ENCODE peak calls at places on chromosomes 4 and X, in eight cellular contexts. W is sigmoid colon, S is AG10803, R is endodermal cell, U is GM12865, G is lower leg skin, D is H1, C is neuronal stem cell. L is an unnamed sample.

GRCh38 chr4:165403667-165404066 is 24.9 kb downstream of the CPE start:
- DNase-seq in W (no peak), S (no peak), R (peak), U (no peak), G (no peak), D (no peak), C (no peak), L (no peak)

GRCh38 chrX:109299091-109299490 is 182.8 kb downstream of the GUCY2F start:
- DNase-seq in W (no peak), S (peak), R (no peak), U (no peak), G (no peak), D (no peak), C (no peak), L (no peak)

GRCh38 chr4:13701937-13702446 is 74.5 kb upstream of the BOD1L1 start:
- DNase-seq in W (no peak), S (peak), R (no peak), U (no peak), G (no peak), D (no peak), C (no peak), L (peak)

GRCh38 chr4:3328814-3329663 is 36.2 kb downstream of the RGS12 start:
- DNase-seq in W (no peak), S (no peak), R (peak), U (no peak), G (peak), D (peak), C (no peak), L (no peak)

GRCh38 chrX:150844016-150844415 is 54.5 kb downstream of the CD99L2 start:
- DNase-seq in W (no peak), S (no peak), R (no peak), U (no peak), G (no peak), D (no peak), C (no peak), L (no peak)

GRCh38 chrX:47539860-47540259 is 21.1 kb upstream of the ARAF start:
- DNase-seq in W (no peak), S (no peak), R (no peak), U (no peak), G (no peak), D (no peak), C (no peak), L (no peak)

GRCh38 chr4:2806392-2807355 is 13.8 kb downstream of the SH3BP2 start:
- DNase-seq in W (peak), S (peak), R (no peak), U (no peak), G (no peak), D (no peak), C (no peak), L (peak)

GRCh38 chr4:102736636-102737549 is 23.9 kb downstream of the MANBA start:
- DNase-seq in W (no peak), S (peak), R (peak), U (no peak), G (no peak), D (no peak), C (no peak), L (no peak)

GRCh38 chr4:149932188-149932587 is 116.5 kb upstream of the IQCM start:
- DNase-seq in W (no peak), S (no peak), R (no peak), U (no peak), G (no peak), D (no peak), C (no peak), L (no peak)

GRCh38 chr4:181962321-181962720 is 280.9 kb upstream of the TENM3 start:
- DNase-seq in W (no peak), S (peak), R (no peak), U (no peak), G (no peak), D (no peak), C (no peak), L (peak)

GRCh38 chr4:53974561-53974960 is 89.8 kb downstream of the CHIC2 start:
- DNase-seq in W (no peak), S (peak), R (no peak), U (peak), G (no peak), D (no peak), C (no peak), L (peak)

GRCh38 chr4:10083331-10083769 is 33.2 kb downstream of the WDR1 start:
- DNase-seq in W (peak), S (no peak), R (no peak), U (no peak), G (peak), D (no peak), C (no peak), L (no peak)

GRCh38 chrX:318739-319578 is at the start of gene GTPBP6:
- DNase-seq in W (peak), S (peak), R (peak), U (peak), G (peak), D (peak), C (peak), L (peak)

GRCh38 chr4:123824524-123824923 is 427.9 kb downstream of the SPRY1 start:
- DNase-seq in W (no peak), S (no peak), R (no peak), U (no peak), G (no peak), D (no peak), C (no peak), L (peak)

GRCh38 chrX:11461181-11462001 is 168.2 kb downstream of the AMELX start:
- DNase-seq in W (no peak), S (peak), R (no peak), U (peak), G (no peak), D (no peak), C (no peak), L (peak)

GRCh38 chr4:57373971-57374370 is 263.8 kb upstream of the IGFBP7 start:
- DNase-seq in W (no peak), S (no peak), R (no peak), U (no peak), G (no peak), D (no peak), C (no peak), L (no peak)

GRCh38 chr4:20254517-20255250 is 3.0 kb downstream of the SLIT2 start:
- DNase-seq in W (peak), S (peak), R (peak), U (no peak), G (peak), D (no peak), C (peak), L (peak)

GRCh38 chr4:172809319-172809718 is 359.3 kb upstream of the GALNT7 start:
- DNase-seq in W (no peak), S (no peak), R (peak), U (no peak), G (no peak), D (peak), C (peak), L (no peak)

GRCh38 chr4:153039542-153040185 is 103.5 kb downstream of the FHDC1 start:
- DNase-seq in W (no peak), S (no peak), R (no peak), U (no peak), G (no peak), D (no peak), C (no peak), L (no peak)

GRCh38 chr4:172980178-172980577 is 188.4 kb upstream of the GALNT7 start:
- DNase-seq in W (no peak), S (no peak), R (no peak), U (no peak), G (no peak), D (no peak), C (no peak), L (no peak)

DNA sequence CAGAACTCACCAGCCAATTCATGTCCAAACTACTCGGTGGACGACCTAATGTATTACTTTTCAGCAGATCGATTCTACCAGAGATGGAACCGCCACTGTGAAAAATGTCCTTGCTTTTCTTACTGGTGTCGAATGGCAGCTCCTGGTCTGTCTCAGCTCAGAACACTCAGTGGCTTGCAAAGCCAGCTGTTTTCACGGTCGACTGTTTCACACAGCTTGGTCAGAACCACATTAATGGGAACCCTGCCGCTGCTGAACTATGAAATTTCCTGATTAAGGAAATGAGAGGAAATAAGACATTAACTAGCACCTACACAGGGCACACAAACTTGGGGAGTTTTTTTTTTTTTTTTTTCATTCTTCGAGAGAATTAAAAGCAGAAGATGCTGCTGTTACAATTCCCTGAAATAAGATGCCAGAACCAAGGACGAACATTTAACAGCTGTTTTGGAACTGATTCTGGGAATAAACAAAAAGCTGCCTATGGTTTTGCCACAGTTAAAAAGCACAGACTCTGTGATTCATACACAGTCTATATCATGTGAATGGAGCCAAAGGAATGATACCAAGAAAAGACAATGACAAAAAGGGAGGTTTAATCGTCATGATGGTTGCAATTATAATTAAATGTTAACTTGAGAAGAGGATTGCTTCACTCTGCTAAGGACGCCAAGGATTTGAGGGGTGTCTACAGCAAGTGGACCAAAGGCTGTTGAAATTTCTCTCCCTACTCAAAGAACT is 31.3 kb downstream of the SUPT20HL2 start:
- DNase-seq in W (peak), S (peak), R (peak), U (peak), G (no peak), D (no peak), C (no peak), L (peak)
- H3K4me3 ChIP-seq in W (no peak), S (no peak), R (no peak), U (no peak), G (no peak), D (no peak), C (no peak), L (no peak)

DNA sequence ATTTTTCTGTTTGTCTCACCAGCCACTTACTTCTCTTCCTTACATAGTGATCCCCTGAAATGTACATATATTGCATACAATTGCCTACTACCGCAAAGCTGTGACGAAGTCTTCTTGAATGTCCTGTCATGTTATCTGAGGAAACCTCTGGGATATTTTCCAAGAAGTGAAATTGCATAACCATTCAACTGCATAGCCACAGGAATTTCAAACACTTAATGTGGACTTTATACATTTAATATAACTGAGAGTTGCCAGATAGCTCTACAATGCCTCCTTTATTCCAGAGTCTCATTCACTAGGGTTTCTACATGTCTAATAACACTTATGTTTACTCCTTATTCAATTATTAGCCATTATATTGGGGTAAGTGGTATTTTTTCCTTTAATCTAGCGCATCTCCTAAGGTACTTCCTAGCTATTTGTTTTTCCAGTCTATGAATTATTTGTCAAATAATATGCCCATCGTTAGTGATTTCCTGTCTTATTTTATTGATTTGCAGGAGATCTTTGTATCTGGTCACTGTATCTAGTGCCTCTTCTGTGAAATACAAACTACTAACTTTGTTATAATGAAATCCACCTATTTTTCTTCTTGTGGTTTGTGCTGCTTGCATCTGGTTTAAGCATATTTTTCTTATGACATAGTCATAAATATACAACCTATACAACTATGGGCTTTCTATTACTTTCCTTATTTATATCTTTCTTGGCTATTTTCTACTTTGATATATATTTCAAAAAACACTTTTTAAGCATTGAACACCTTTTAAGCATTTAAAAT is 69.2 kb upstream of the GRID2 start:
- DNase-seq in W (no peak), S (peak), R (no peak), U (no peak), G (no peak), D (no peak), C (no peak), L (peak)
- H3K4me3 ChIP-seq in W (no peak), S (no peak), R (no peak), U (no peak), G (no peak), D (no peak), C (no peak), L (peak)

DNA sequence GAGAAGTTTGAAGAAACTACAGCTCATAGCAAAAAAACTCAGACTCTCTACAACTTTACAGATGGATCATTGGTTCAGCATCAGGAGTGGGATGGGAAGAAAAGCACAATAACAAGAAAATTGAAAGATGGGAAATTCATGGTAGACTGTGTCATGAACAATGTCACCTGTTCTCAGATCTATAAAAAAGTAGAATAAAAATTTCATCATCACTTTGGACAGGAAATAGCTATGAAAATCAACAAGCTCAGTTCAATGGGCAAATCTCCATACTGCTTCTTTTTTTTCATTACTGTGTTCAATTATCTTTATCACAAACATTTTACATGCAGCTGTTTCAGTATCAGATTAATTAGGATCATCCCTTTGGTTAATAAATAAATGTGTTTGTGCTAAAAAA is 76.5 kb upstream of the RAPGEF2 start:
- DNase-seq in W (no peak), S (no peak), R (no peak), U (no peak), G (no peak), D (no peak), C (no peak), L (no peak)
- H3K4me3 ChIP-seq in W (no peak), S (no peak), R (no peak), U (no peak), G (no peak), D (no peak), C (no peak), L (no peak)

GRCh38 chr4:4694296-4694772 is 152.5 kb upstream of the STX18 start:
- DNase-seq in W (no peak), S (peak), R (peak), U (peak), G (no peak), D (peak), C (no peak), L (peak)
- H3K4me3 ChIP-seq in W (no peak), S (no peak), R (no peak), U (no peak), G (no peak), D (no peak), C (no peak), L (no peak)

GRCh38 chr4:128483041-128483440 is 195.4 kb upstream of the PGRMC2 start:
- DNase-seq in W (no peak), S (no peak), R (no peak), U (no peak), G (no peak), D (no peak), C (no peak), L (no peak)

GRCh38 chr4:128483816-128484215 is 196.2 kb upstream of the PGRMC2 start:
- DNase-seq in W (no peak), S (peak), R (no peak), U (no peak), G (no peak), D (no peak), C (no peak), L (peak)

GRCh38 chr4:128484896-128485295 is 197.3 kb upstream of the PGRMC2 start:
- DNase-seq in W (no peak), S (no peak), R (no peak), U (no peak), G (no peak), D (no peak), C (no peak), L (no peak)

GRCh38 chr4:128480945-128481344 is 193.3 kb upstream of the PGRMC2 start:
- DNase-seq in W (no peak), S (no peak), R (no peak), U (no peak), G (no peak), D (no peak), C (no peak), L (no peak)

GRCh38 chr4:128481752-128482480 is 194.3 kb upstream of the PGRMC2 start:
- DNase-seq in W (no peak), S (peak), R (no peak), U (no peak), G (no peak), D (no peak), C (no peak), L (no peak)
- H3K4me3 ChIP-seq in W (no peak), S (no peak), R (no peak), U (no peak), G (no peak), D (no peak), C (no peak), L (no peak)

GRCh38 chr4:26826721-26827120 is 33.9 kb upstream of the STIM2 start:
- DNase-seq in W (no peak), S (no peak), R (no peak), U (peak), G (no peak), D (no peak), C (no peak), L (peak)
- H3K4me3 ChIP-seq in W (no peak), S (no peak), R (no peak), U (no peak), G (no peak), D (no peak), C (no peak), L (no peak)

GRCh38 chrX:116281106-116281505 is 110.6 kb downstream of the AGTR2 start:
- DNase-seq in W (no peak), S (no peak), R (no peak), U (no peak), G (no peak), D (no peak), C (no peak), L (no peak)

GRCh38 chrX:116276191-116276700 is 105.7 kb downstream of the AGTR2 start:
- DNase-seq in W (no peak), S (no peak), R (no peak), U (no peak), G (no peak), D (no peak), C (no peak), L (peak)

GRCh38 chrX:116277391-116277790 is 106.8 kb downstream of the AGTR2 start:
- DNase-seq in W (no peak), S (peak), R (no peak), U (no peak), G (no peak), D (no peak), C (no peak), L (no peak)

GRCh38 chrX:116284383-116284782 is 113.8 kb downstream of the AGTR2 start:
- DNase-seq in W (no peak), S (no peak), R (no peak), U (no peak), G (no peak), D (no peak), C (no peak), L (no peak)

DNA sequence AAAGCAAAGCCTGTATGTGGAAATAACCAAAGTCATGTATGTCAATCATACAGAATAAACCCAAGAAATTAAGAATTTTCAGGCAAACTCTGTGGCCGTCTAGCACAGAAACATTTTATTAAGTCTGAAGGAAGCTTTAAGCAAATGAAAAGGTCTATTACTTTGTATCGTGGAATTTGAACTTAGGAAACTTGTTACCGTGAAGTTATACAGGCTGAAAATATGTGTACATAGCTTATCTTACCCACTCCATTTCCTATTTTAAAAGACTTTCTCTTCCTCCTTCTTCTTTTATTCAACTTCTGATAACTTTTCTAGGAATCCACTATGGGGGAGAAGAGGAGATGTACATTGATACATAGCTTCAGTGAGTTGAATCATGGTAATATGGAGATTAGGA is 108.3 kb downstream of the AGTR2 start:
- DNase-seq in W (no peak), S (no peak), R (no peak), U (no peak), G (no peak), D (no peak), C (no peak), L (no peak)
- H3K4me3 ChIP-seq in W (no peak), S (no peak), R (no peak), U (no peak), G (no peak), D (no peak), C (no peak), L (no peak)

DNA sequence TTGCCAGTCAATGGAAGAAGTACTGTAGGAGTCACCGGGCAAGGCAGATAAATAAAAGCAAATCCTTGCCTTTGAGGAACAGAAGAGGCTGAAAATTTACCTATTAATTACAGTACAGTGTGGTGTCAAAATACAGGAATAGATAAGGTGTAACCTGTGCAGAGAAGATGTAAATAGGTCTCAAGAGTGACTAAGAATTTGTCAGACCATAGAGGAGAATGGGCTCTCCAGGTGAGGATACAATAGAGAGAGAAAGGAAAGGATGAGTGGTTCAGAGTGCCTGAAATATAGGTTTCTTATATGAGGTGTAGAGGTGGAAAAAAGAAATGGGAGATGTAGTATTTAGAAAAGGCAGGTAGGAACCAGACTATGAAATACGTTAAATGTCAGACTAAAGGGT is 801 bp upstream of the ZC4H2 start:
- DNase-seq in W (no peak), S (no peak), R (no peak), U (no peak), G (no peak), D (no peak), C (no peak), L (no peak)
- H3K4me3 ChIP-seq in W (no peak), S (no peak), R (peak), U (no peak), G (no peak), D (no peak), C (no peak), L (no peak)